ENCODE peak calls at places on chromosomes 13 and 19, in seven cellular contexts. One of them, this sample, is unnamed.

GRCh38 chr19:48795855-48796142 is 15.0 kb downstream of the BCAT2 start:
- DNase-seq in IMR-90: no peak
- DNase-seq in tibial artery: peak
- DNase-seq in ELR: peak
- DNase-seq in NCI-H446: no peak
- DNase-seq in AG08396: no peak
- DNase-seq in T-helper 2 cell: no peak
- DNase-seq in this sample: peak

GRCh38 chr13:62418872-62419271 is 1003.2 kb upstream of the PCDH20 start:
- DNase-seq in IMR-90: peak
- DNase-seq in tibial artery: no peak
- DNase-seq in ELR: peak
- DNase-seq in NCI-H446: peak
- DNase-seq in AG08396: no peak
- DNase-seq in T-helper 2 cell: no peak
- DNase-seq in this sample: no peak

GRCh38 chr19:11397089-11397610 is 13.0 kb upstream of the EPOR start:
- DNase-seq in IMR-90: no peak
- DNase-seq in tibial artery: no peak
- DNase-seq in ELR: no peak
- DNase-seq in NCI-H446: no peak
- DNase-seq in AG08396: no peak
- DNase-seq in T-helper 2 cell: no peak
- DNase-seq in this sample: no peak

GRCh38 chr13:75774176-75774575 is 138.0 kb downstream of the LMO7 start:
- DNase-seq in IMR-90: peak
- DNase-seq in tibial artery: no peak
- DNase-seq in ELR: peak
- DNase-seq in NCI-H446: no peak
- DNase-seq in AG08396: no peak
- DNase-seq in T-helper 2 cell: no peak
- DNase-seq in this sample: no peak

GRCh38 chr13:32081591-32081990 is 50.0 kb downstream of the FRY start:
- DNase-seq in IMR-90: no peak
- DNase-seq in tibial artery: no peak
- DNase-seq in ELR: no peak
- DNase-seq in NCI-H446: no peak
- DNase-seq in AG08396: no peak
- DNase-seq in T-helper 2 cell: no peak
- DNase-seq in this sample: no peak

GRCh38 chr19:54521022-54521859 is 18.6 kb downstream of the LAIR2 start:
- DNase-seq in IMR-90: no peak
- DNase-seq in tibial artery: no peak
- DNase-seq in ELR: no peak
- DNase-seq in NCI-H446: no peak
- DNase-seq in AG08396: no peak
- DNase-seq in T-helper 2 cell: no peak
- DNase-seq in this sample: no peak

GRCh38 chr19:17001603-17002183 is 24.9 kb downstream of the CPAMD8 start:
- DNase-seq in IMR-90: no peak
- DNase-seq in tibial artery: no peak
- DNase-seq in ELR: no peak
- DNase-seq in NCI-H446: no peak
- DNase-seq in AG08396: no peak
- DNase-seq in T-helper 2 cell: peak
- DNase-seq in this sample: peak

GRCh38 chr13:101523154-101523669 is 70.7 kb downstream of the ITGBL1 start:
- DNase-seq in IMR-90: no peak
- DNase-seq in tibial artery: no peak
- DNase-seq in ELR: no peak
- DNase-seq in NCI-H446: peak
- DNase-seq in AG08396: no peak
- DNase-seq in T-helper 2 cell: no peak
- DNase-seq in this sample: no peak

GRCh38 chr13:110271313-110271712 is 35.6 kb downstream of the COL4A1 start:
- DNase-seq in IMR-90: no peak
- DNase-seq in tibial artery: no peak
- DNase-seq in ELR: no peak
- DNase-seq in NCI-H446: no peak
- DNase-seq in AG08396: no peak
- DNase-seq in T-helper 2 cell: no peak
- DNase-seq in this sample: no peak

GRCh38 chr13:79830945-79831344 is 350.0 kb downstream of the NDFIP2 start:
- DNase-seq in IMR-90: no peak
- DNase-seq in tibial artery: no peak
- DNase-seq in ELR: no peak
- DNase-seq in NCI-H446: no peak
- DNase-seq in AG08396: no peak
- DNase-seq in T-helper 2 cell: no peak
- DNase-seq in this sample: no peak

GRCh38 chr13:99798756-99799155 is 172.8 kb downstream of the ZIC5 start:
- DNase-seq in IMR-90: no peak
- DNase-seq in tibial artery: no peak
- DNase-seq in ELR: no peak
- DNase-seq in NCI-H446: no peak
- DNase-seq in AG08396: no peak
- DNase-seq in T-helper 2 cell: no peak
- DNase-seq in this sample: no peak

GRCh38 chr19:15110418-15110815 is 3.2 kb downstream of the SYDE1 start:
- DNase-seq in IMR-90: no peak
- DNase-seq in tibial artery: no peak
- DNase-seq in ELR: no peak
- DNase-seq in NCI-H446: no peak
- DNase-seq in AG08396: no peak
- DNase-seq in T-helper 2 cell: no peak
- DNase-seq in this sample: no peak

GRCh38 chr19:39826311-39826945 is 7.5 kb downstream of the DYRK1B start:
- DNase-seq in IMR-90: no peak
- DNase-seq in tibial artery: no peak
- DNase-seq in ELR: no peak
- DNase-seq in NCI-H446: no peak
- DNase-seq in AG08396: no peak
- DNase-seq in T-helper 2 cell: no peak
- DNase-seq in this sample: no peak

GRCh38 chr19:43132696-43133095 is 50.2 kb upstream of the PSG2 start:
- DNase-seq in IMR-90: peak
- DNase-seq in tibial artery: no peak
- DNase-seq in ELR: peak
- DNase-seq in NCI-H446: no peak
- DNase-seq in AG08396: peak
- DNase-seq in T-helper 2 cell: no peak
- DNase-seq in this sample: no peak

GRCh38 chr19:49432141-49433073 is 7.2 kb downstream of the GFY start:
- DNase-seq in IMR-90: no peak
- DNase-seq in tibial artery: no peak
- DNase-seq in ELR: no peak
- DNase-seq in NCI-H446: no peak
- DNase-seq in AG08396: no peak
- DNase-seq in T-helper 2 cell: no peak
- DNase-seq in this sample: peak

GRCh38 chr13:104024416-104025170 is 958.4 kb upstream of the SLC10A2 start:
- DNase-seq in IMR-90: peak
- DNase-seq in tibial artery: no peak
- DNase-seq in ELR: peak
- DNase-seq in NCI-H446: no peak
- DNase-seq in AG08396: no peak
- DNase-seq in T-helper 2 cell: no peak
- DNase-seq in this sample: no peak

GRCh38 chr13:50323440-50324070 is 308.3 kb downstream of the KCNRG start:
- DNase-seq in IMR-90: peak
- DNase-seq in tibial artery: no peak
- DNase-seq in ELR: peak
- DNase-seq in NCI-H446: no peak
- DNase-seq in AG08396: peak
- DNase-seq in T-helper 2 cell: no peak
- DNase-seq in this sample: no peak

GRCh38 chr19:7533925-7534480 is 1.5 kb upstream of the PNPLA6 start:
- DNase-seq in IMR-90: peak
- DNase-seq in tibial artery: peak
- DNase-seq in ELR: peak
- DNase-seq in NCI-H446: peak
- DNase-seq in AG08396: peak
- DNase-seq in T-helper 2 cell: peak
- DNase-seq in this sample: peak

GRCh38 chr19:19513671-19514070 is 1.7 kb downstream of the TSSK6 start:
- DNase-seq in IMR-90: no peak
- DNase-seq in tibial artery: no peak
- DNase-seq in ELR: no peak
- DNase-seq in NCI-H446: no peak
- DNase-seq in AG08396: no peak
- DNase-seq in T-helper 2 cell: no peak
- DNase-seq in this sample: no peak

GRCh38 chr19:34416021-34416545 is 11.9 kb downstream of the PDCD2L start:
- DNase-seq in IMR-90: peak
- DNase-seq in tibial artery: no peak
- DNase-seq in ELR: peak
- DNase-seq in NCI-H446: no peak
- DNase-seq in AG08396: no peak
- DNase-seq in T-helper 2 cell: no peak
- DNase-seq in this sample: no peak

GRCh38 chr13:83941669-83942335 is 59.5 kb upstream of the SLITRK1 start:
- DNase-seq in IMR-90: no peak
- DNase-seq in tibial artery: no peak
- DNase-seq in ELR: no peak
- DNase-seq in NCI-H446: no peak
- DNase-seq in AG08396: no peak
- DNase-seq in T-helper 2 cell: no peak
- DNase-seq in this sample: no peak

GRCh38 chr19:19482785-19483625 is 32.3 kb downstream of the TSSK6 start:
- DNase-seq in IMR-90: peak
- DNase-seq in tibial artery: no peak
- DNase-seq in ELR: no peak
- DNase-seq in NCI-H446: no peak
- DNase-seq in AG08396: no peak
- DNase-seq in T-helper 2 cell: no peak
- DNase-seq in this sample: no peak

GRCh38 chr19:21082011-21082975 is at the start of gene ZNF714:
- DNase-seq in IMR-90: peak
- DNase-seq in tibial artery: peak
- DNase-seq in ELR: peak
- DNase-seq in NCI-H446: peak
- DNase-seq in AG08396: peak
- DNase-seq in T-helper 2 cell: peak
- DNase-seq in this sample: peak

GRCh38 chr13:114049026-114049425 is 75.2 kb upstream of the C13orf46 start:
- DNase-seq in IMR-90: no peak
- DNase-seq in tibial artery: no peak
- DNase-seq in ELR: no peak
- DNase-seq in NCI-H446: no peak
- DNase-seq in AG08396: no peak
- DNase-seq in T-helper 2 cell: no peak
- DNase-seq in this sample: peak

GRCh38 chr13:24684600-24684998 is 4.4 kb downstream of the ATP12A start:
- DNase-seq in IMR-90: no peak
- DNase-seq in tibial artery: no peak
- DNase-seq in ELR: no peak
- DNase-seq in NCI-H446: no peak
- DNase-seq in AG08396: no peak
- DNase-seq in T-helper 2 cell: no peak
- DNase-seq in this sample: no peak

GRCh38 chr19:35703343-35703742 is 1.0 kb upstream of the ZBTB32 start:
- DNase-seq in IMR-90: no peak
- DNase-seq in tibial artery: no peak
- DNase-seq in ELR: no peak
- DNase-seq in NCI-H446: no peak
- DNase-seq in AG08396: no peak
- DNase-seq in T-helper 2 cell: no peak
- DNase-seq in this sample: no peak

GRCh38 chr19:49403404-49404187 is 15.5 kb downstream of the KASH5 start:
- DNase-seq in IMR-90: peak
- DNase-seq in tibial artery: no peak
- DNase-seq in ELR: no peak
- DNase-seq in NCI-H446: no peak
- DNase-seq in AG08396: no peak
- DNase-seq in T-helper 2 cell: no peak
- DNase-seq in this sample: no peak

GRCh38 chr19:20247016-20247683 is 80.1 kb downstream of the ZNF486 start:
- DNase-seq in IMR-90: no peak
- DNase-seq in tibial artery: no peak
- DNase-seq in ELR: peak
- DNase-seq in NCI-H446: no peak
- DNase-seq in AG08396: peak
- DNase-seq in T-helper 2 cell: no peak
- DNase-seq in this sample: peak